ENCODE peak calls at places on chromosomes 5 and 9, in five cellular contexts. E, Z, D, I and W are unnamed samples.

GRCh38 chr9:14043491-14043890 is 270.4 kb downstream of the NFIB start:
- DNase-seq in E (no peak), Z (no peak), D (no peak), I (no peak), W (no peak)

GRCh38 chr5:154301726-154302125 is 111.2 kb downstream of the GALNT10 start:
- DNase-seq in E (no peak), Z (no peak), D (no peak), I (no peak), W (no peak)

GRCh38 chr5:62340392-62340791 is 34.4 kb downstream of the KIF2A start:
- DNase-seq in E (peak), Z (no peak), D (no peak), I (peak), W (no peak)

GRCh38 chr5:155700333-155700732 is 626.6 kb upstream of the SGCD start:
- DNase-seq in E (peak), Z (peak), D (no peak), I (no peak), W (no peak)

GRCh38 chr9:19641046-19641445 is 147.8 kb downstream of the SLC24A2 start:
- DNase-seq in E (peak), Z (no peak), D (no peak), I (no peak), W (no peak)

GRCh38 chr5:89885670-89886069 is 523.9 kb downstream of the CETN3 start:
- DNase-seq in E (no peak), Z (no peak), D (no peak), I (no peak), W (no peak)

GRCh38 chr9:107940622-107941021 is 451.1 kb upstream of the KLF4 start:
- DNase-seq in E (no peak), Z (no peak), D (no peak), I (no peak), W (no peak)

GRCh38 chr9:130157079-130157478 is 15.1 kb upstream of the NCS1 start:
- DNase-seq in E (no peak), Z (no peak), D (no peak), I (no peak), W (no peak)

GRCh38 chr5:159301351-159301911 is 28.9 kb downstream of the IL12B start:
- DNase-seq in E (no peak), Z (no peak), D (no peak), I (peak), W (no peak)

GRCh38 chr9:42388146-42388690 is 204.8 kb downstream of the SPATA31A6 start:
- DNase-seq in E (peak), Z (no peak), D (no peak), I (no peak), W (no peak)

GRCh38 chr9:27828908-27829307 is 255.6 kb upstream of the C9orf72 start:
- DNase-seq in E (no peak), Z (no peak), D (no peak), I (no peak), W (no peak)

GRCh38 chr5:40191041-40191550 is 488.6 kb upstream of the PTGER4 start:
- DNase-seq in E (no peak), Z (no peak), D (no peak), I (no peak), W (no peak)

GRCh38 chr9:21081999-21082398 is 4.3 kb upstream of the IFNB1 start:
- DNase-seq in E (no peak), Z (no peak), D (no peak), I (no peak), W (no peak)

GRCh38 chr9:69218166-69218565 is 44.1 kb downstream of the TJP2 start:
- DNase-seq in E (no peak), Z (no peak), D (no peak), I (no peak), W (no peak)

GRCh38 chr9:133112361-133113026 is 8.5 kb downstream of the RALGDS start:
- DNase-seq in E (no peak), Z (no peak), D (no peak), I (no peak), W (no peak)

GRCh38 chr9:131873891-131874440 is 134.1 kb upstream of the RAPGEF1 start:
- DNase-seq in E (no peak), Z (no peak), D (no peak), I (no peak), W (no peak)

GRCh38 chr5:128613757-128614156 is 75.7 kb upstream of the FBN2 start:
- DNase-seq in E (no peak), Z (no peak), D (no peak), I (peak), W (no peak)

GRCh38 chr5:123422433-123423277 is 548 bp downstream of the CEP120 start:
- DNase-seq in E (peak), Z (no peak), D (no peak), I (peak), W (peak)

GRCh38 chr5:161342886-161343285 is 203.6 kb downstream of the GABRB2 start:
- DNase-seq in E (no peak), Z (no peak), D (no peak), I (no peak), W (no peak)

DNA sequence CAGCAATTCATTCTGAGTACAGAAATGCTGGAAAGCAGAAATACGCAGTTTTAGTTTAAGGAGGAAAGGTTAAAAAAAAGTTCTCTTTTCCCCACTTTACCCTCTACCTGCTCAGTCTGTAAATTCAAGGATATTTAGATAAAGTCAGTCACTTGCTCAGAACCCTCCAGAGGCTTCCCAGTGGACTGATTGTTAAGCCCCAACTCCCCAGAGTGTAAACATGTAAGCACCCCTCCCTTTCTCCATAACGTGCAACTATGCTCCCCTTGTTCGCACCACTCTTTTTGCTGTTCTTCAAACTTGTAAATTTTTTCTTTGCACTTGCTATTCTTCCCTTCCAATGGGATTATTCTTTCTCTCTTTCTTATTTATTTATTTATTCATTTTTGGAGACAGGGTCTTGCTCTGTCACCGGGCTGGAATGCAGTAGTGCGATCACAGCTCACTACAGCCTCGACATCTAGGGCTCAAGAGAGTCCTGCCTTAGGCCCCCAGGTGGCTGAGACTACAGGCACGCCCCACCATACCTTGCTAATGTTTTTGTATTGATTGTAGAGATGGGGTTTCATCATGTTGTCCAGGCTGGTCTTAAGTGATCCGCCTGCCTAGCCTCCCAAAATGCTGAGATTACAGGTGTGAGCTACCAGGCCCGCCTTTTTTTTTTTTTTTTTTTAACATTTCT is 32.5 kb upstream of the ERBIN start:
- DNase-seq in E (peak), Z (peak), D (no peak), I (no peak), W (no peak)
- H2BK120ac ChIP-seq in E (no peak), Z (peak), D (no peak), I (no peak), W (no peak)

GRCh38 chr5:150587830-150588494 is 52.5 kb upstream of the SYNPO start:
- DNase-seq in E (no peak), Z (no peak), D (no peak), I (no peak), W (no peak)
- H2BK120ac ChIP-seq in E (no peak), Z (no peak), D (no peak), I (no peak), W (no peak)

GRCh38 chr9:120542701-120543490 is 37.1 kb downstream of the CDK5RAP2 start:
- DNase-seq in E (no peak), Z (no peak), D (no peak), I (peak), W (no peak)
- H2BK120ac ChIP-seq in E (no peak), Z (no peak), D (no peak), I (no peak), W (no peak)

GRCh38 chr5:179269781-179270543 is 75.3 kb downstream of the ADAMTS2 start:
- DNase-seq in E (no peak), Z (peak), D (no peak), I (no peak), W (no peak)
- H2BK120ac ChIP-seq in E (no peak), Z (no peak), D (no peak), I (peak), W (no peak)

GRCh38 chr5:148972396-148972795 is 90.5 kb downstream of the SH3TC2 start:
- DNase-seq in E (no peak), Z (no peak), D (no peak), I (no peak), W (no peak)
- H2BK120ac ChIP-seq in E (no peak), Z (no peak), D (no peak), I (peak), W (no peak)

GRCh38 chr9:79152306-79152705 is 419.5 kb upstream of the TLE4 start:
- DNase-seq in E (no peak), Z (no peak), D (no peak), I (no peak), W (no peak)
- H2BK120ac ChIP-seq in E (no peak), Z (no peak), D (no peak), I (no peak), W (no peak)

DNA sequence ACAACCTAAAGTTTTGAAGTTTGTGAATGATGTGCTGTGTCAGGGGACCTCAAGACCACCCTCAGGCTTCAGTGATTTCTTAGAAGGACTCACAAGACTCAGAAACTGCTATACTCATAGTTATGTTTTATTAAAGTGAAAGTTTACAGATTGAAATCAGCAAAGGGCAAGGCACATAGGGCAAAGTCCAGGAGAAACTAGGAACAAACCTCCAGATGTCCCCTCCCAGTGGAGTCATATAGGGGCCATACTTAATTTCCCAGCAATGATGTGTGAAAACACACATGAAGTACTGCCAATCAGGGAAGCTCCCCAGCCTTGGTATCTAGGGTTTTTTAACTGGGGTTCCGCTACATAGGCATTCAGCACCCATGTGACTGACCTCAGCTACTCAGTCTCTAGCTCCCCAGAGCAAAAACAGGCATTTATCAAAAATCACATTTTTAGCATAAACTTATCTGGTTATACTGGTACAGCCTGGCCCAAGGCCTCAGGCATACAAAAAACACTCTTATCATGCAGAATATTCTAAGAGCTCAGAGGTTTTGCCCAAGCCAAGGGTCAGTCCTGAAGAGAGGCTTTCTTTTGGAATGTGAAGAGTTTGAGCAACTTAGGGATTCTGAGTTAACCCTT is 74.7 kb upstream of the ANKRD55 start:
- DNase-seq in E (no peak), Z (no peak), D (no peak), I (no peak), W (no peak)
- H2BK120ac ChIP-seq in E (no peak), Z (no peak), D (no peak), I (no peak), W (no peak)